ENCODE peak calls at places on chromosomes 11 and 22, in five cellular contexts. X is choroid plexus epithelial cell, S is right atrium auricular region, W is fibroblast of lung, K is mammary epithelial cell. T is an unnamed sample.

GRCh38 chr11:118640332-118641154 is 33.1 kb downstream of the PHLDB1 start:
- DNase-seq in X (no peak), S (no peak), W (no peak), K (no peak), T (no peak)

GRCh38 chr11:115462004-115462541 is 42.1 kb downstream of the CADM1 start:
- DNase-seq in X (no peak), S (no peak), W (no peak), K (no peak), T (no peak)

GRCh38 chr22:38490915-38491314 is 15.2 kb downstream of the DDX17 start:
- DNase-seq in X (peak), S (no peak), W (peak), K (no peak), T (no peak)

GRCh38 chr11:6531267-6531752 is 34.2 kb downstream of the DNHD1 start:
- DNase-seq in X (peak), S (no peak), W (peak), K (peak), T (no peak)

GRCh38 chr22:20965888-20966855 is 883 bp upstream of the AIFM3 start:
- DNase-seq in X (no peak), S (no peak), W (no peak), K (no peak), T (no peak)

GRCh38 chr22:38135133-38135706 is 24.7 kb upstream of the BAIAP2L2 start:
- DNase-seq in X (peak), S (no peak), W (peak), K (peak), T (peak)

GRCh38 chr11:126212089-126212660 is 593 bp downstream of the FAM118B start:
- DNase-seq in X (peak), S (no peak), W (peak), K (peak), T (no peak)

GRCh38 chr11:123356539-123356938 is 73.5 kb upstream of the GRAMD1B start:
- DNase-seq in X (no peak), S (no peak), W (no peak), K (no peak), T (no peak)

GRCh38 chr22:16960220-16960883 is 47.7 kb downstream of the GAB4 start:
- DNase-seq in X (no peak), S (no peak), W (no peak), K (no peak), T (no peak)

GRCh38 chr11:28274216-28274615 is 166.0 kb downstream of the METTL15 start:
- DNase-seq in X (no peak), S (no peak), W (no peak), K (no peak), T (no peak)

GRCh38 chr11:100632970-100633452 is 54.1 kb upstream of the ARHGAP42 start:
- DNase-seq in X (peak), S (peak), W (peak), K (no peak), T (no peak)

GRCh38 chr11:100630898-100631297 is 56.2 kb upstream of the ARHGAP42 start:
- DNase-seq in X (peak), S (no peak), W (no peak), K (no peak), T (no peak)

GRCh38 chr11:100631316-100631715 is 55.8 kb upstream of the ARHGAP42 start:
- DNase-seq in X (no peak), S (no peak), W (no peak), K (no peak), T (no peak)

GRCh38 chr11:100625041-100625440 is 62.0 kb upstream of the ARHGAP42 start:
- DNase-seq in X (peak), S (no peak), W (peak), K (peak), T (no peak)

GRCh38 chr11:100629671-100630070 is 57.4 kb upstream of the ARHGAP42 start:
- DNase-seq in X (peak), S (no peak), W (no peak), K (peak), T (no peak)
- TF ChIP-seq CTCF in X (peak), S (no peak), W (no peak), K (no peak), T (no peak)

GRCh38 chr11:133529807-133530500 is 2.3 kb downstream of the OPCML start:
- DNase-seq in X (no peak), S (no peak), W (no peak), K (no peak), T (no peak)

GRCh38 chr11:133531450-133531849 is 851 bp downstream of the OPCML start:
- DNase-seq in X (no peak), S (no peak), W (no peak), K (no peak), T (no peak)

GRCh38 chr11:133533205-133533604 is 904 bp upstream of the OPCML start:
- DNase-seq in X (no peak), S (no peak), W (no peak), K (no peak), T (no peak)

GRCh38 chr11:133530501-133530835 is 1.8 kb downstream of the OPCML start:
- DNase-seq in X (no peak), S (no peak), W (no peak), K (no peak), T (no peak)

GRCh38 chr11:133531971-133532651 is at the start of gene OPCML:
- DNase-seq in X (no peak), S (no peak), W (no peak), K (no peak), T (no peak)
- H3K4me3 ChIP-seq in X (no peak), S (no peak), W (no peak), K (no peak), T (no peak)

DNA sequence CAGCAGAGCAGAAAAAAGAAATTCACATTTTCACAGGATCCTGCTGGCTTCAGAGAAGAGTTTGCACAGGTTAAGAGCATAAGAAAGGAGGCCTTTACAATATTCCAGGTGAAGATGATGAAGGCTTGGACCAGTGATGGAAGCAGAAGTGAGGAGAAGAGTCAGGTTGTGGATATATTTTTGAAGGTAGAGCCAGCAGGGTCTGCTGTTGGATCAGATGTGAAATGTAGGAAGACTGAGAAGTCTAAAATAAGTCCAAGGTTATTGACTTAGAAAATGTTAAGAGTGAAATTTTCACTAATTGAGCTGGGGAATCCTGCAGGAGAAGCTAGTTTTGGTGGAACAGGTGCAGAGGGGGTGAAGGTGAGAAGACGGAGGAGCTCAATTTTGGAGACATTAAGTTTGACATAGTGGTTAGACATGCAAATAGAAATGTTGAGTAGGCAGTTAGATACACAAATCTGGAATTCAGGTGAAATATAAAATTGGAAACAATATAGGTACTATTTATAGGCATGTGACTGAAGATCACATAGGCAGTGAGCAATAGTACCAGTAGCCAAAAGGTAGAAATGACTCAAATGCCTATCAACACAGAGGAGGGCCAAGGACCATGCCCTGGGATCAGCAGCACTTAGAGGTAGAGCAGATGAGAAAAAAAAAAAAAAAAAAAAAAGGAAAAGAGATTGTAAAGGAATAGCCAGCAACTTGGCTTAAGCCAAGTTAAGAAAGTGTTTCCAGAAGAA is 252.0 kb downstream of the AASDHPPT start:
- DNase-seq in X (peak), S (no peak), W (peak), K (no peak), T (no peak)
- TF ChIP-seq CTCF in X (peak), S (no peak), W (peak), K (no peak), T (no peak)

GRCh38 chr11:114078423-114078822 is 18.9 kb downstream of the ZBTB16 start:
- DNase-seq in X (no peak), S (no peak), W (no peak), K (no peak), T (no peak)
- H3K4me3 ChIP-seq in X (no peak), S (peak), W (no peak), K (no peak), T (no peak)

DNA sequence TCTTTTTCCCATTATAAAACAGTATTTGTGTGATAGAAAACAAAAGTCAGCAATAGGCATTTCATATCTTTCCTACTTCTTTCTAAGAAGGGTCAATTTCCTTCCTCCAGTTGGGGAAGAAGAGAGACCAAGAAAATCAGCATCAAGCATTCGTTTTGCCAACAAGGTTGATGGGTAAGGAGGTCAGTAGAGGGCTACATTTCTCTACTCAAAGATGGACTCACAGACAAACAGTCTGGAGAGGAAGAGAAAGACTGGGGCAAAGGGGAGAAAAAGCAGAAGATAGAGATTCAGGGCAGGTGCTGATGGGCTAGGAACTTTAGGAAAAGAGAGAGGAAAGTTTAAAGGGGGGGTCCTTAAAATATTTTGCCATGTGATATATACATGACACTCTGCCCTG is 8.6 kb upstream of the MTNR1B start:
- DNase-seq in X (peak), S (no peak), W (peak), K (no peak), T (no peak)
- TF ChIP-seq CTCF in X (no peak), S (no peak), W (no peak), K (no peak), T (no peak)

GRCh38 chr11:121416909-121417567 is 35.1 kb upstream of the SORL1 start:
- DNase-seq in X (peak), S (peak), W (peak), K (peak), T (peak)

GRCh38 chr11:121418625-121419114 is 33.4 kb upstream of the SORL1 start:
- DNase-seq in X (no peak), S (no peak), W (no peak), K (no peak), T (no peak)

GRCh38 chr11:121419839-121420238 is 32.3 kb upstream of the SORL1 start:
- DNase-seq in X (no peak), S (no peak), W (no peak), K (no peak), T (no peak)

GRCh38 chr11:121415861-121416260 is 36.3 kb upstream of the SORL1 start:
- DNase-seq in X (peak), S (no peak), W (peak), K (peak), T (no peak)

GRCh38 chr11:121417607-121418006 is 34.5 kb upstream of the SORL1 start:
- DNase-seq in X (no peak), S (no peak), W (no peak), K (no peak), T (no peak)
- H3K4me3 ChIP-seq in X (no peak), S (no peak), W (no peak), K (no peak), T (no peak)

DNA sequence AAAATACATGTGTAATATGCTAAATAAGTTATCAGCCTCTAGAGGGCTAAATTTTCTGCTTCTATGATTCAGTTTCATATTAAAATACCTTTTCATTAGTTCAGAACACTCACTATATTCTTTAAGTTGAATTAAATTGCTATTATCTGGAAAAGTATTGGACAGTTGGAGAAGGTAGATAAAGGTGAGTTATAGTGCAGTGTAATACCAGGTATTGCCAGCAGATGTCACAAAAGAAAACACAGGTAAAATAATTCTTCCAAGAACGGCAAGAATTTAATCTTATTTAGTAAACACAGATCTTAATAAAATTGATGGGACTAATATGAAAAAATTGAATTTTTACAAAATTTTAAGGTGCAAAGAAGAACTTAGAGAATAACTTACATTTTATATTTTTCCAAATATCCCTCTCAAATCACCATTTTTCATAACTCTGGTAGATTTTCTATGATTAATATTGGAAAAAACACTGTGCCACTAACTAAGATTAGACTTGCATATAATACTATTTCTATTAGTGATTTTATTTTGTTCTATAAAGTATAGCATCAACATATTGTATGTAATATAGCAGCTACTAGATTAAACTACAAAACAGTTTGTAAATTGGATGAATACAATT is 1.7 kb upstream of the LRRC4C start:
- DNase-seq in X (peak), S (no peak), W (no peak), K (peak), T (no peak)
- TF ChIP-seq CTCF in X (peak), S (peak), W (no peak), K (peak), T (no peak)

GRCh38 chr11:838441-839279 is 3.7 kb downstream of the POLR2L start:
- DNase-seq in X (peak), S (no peak), W (no peak), K (peak), T (no peak)
- H3K4me3 ChIP-seq in X (no peak), S (no peak), W (no peak), K (no peak), T (no peak)